ENCODE peak calls at places on chromosomes 7 and 10, in seven cellular contexts. X is left ventricle myocardium inferior; G is activated CD8-positive, alpha-beta T cell treated with anti-CD3 and anti-CD28 coated beads, Interleukin-2, amount 10 ng/mL, durations not matched to agents 7 days and 5 days; N is amniotic stem cell; H is A549; Q is GM04503; P is WTC11. C is an unnamed sample.

GRCh38 chr10:84138478-84139125 is 707 bp upstream of the GHITM start:
- DNase-seq in X (peak; percentile 19), G (peak; percentile 44), N (no peak), H (peak; percentile 58), Q (peak; percentile 3), P (no peak), C (no peak)

GRCh38 chr10:71621783-71622526 is 97.6 kb downstream of the C10orf105 start:
- DNase-seq in X (no peak), G (no peak), N (no peak), H (no peak), Q (no peak), P (no peak), C (peak; percentile 50)

GRCh38 chr10:71757450-71757918 is 15.8 kb downstream of the VSIR start:
- DNase-seq in X (no peak), G (no peak), N (no peak), H (no peak), Q (no peak), P (no peak), C (no peak)

GRCh38 chr10:117298219-117298618 is 57.3 kb downstream of the SLC18A2 start:
- DNase-seq in X (no peak), G (no peak), N (no peak), H (no peak), Q (no peak), P (no peak), C (no peak)

GRCh38 chr10:127964644-127965043 is 57.7 kb downstream of the PTPRE start:
- DNase-seq in X (no peak), G (no peak), N (no peak), H (no peak), Q (no peak), P (no peak), C (no peak)

GRCh38 chr7:18450021-18450420 is 45.5 kb upstream of the HDAC9 start:
- DNase-seq in X (no peak), G (no peak), N (no peak), H (no peak), Q (no peak), P (no peak), C (no peak)

GRCh38 chr7:17633099-17633498 is 307.2 kb downstream of the SNX13 start:
- DNase-seq in X (no peak), G (no peak), N (no peak), H (peak; percentile 78), Q (peak; percentile 73), P (no peak), C (peak; percentile 4)

GRCh38 chr10:133264455-133264854 is 12.2 kb downstream of the ADAM8 start:
- DNase-seq in X (no peak), G (peak; percentile 75), N (no peak), H (no peak), Q (no peak), P (no peak), C (no peak)

GRCh38 chr7:148230883-148231282 is 359.7 kb upstream of the C7orf33 start:
- DNase-seq in X (no peak), G (no peak), N (no peak), H (no peak), Q (no peak), P (no peak), C (no peak)

GRCh38 chr10:114073787-114074186 is 30.1 kb downstream of the ADRB1 start:
- DNase-seq in X (no peak), G (peak; percentile 75), N (no peak), H (no peak), Q (no peak), P (no peak), C (no peak)

GRCh38 chr7:135185471-135186260 is 15.2 kb upstream of the CYREN start:
- DNase-seq in X (no peak), G (no peak), N (no peak), H (no peak), Q (no peak), P (no peak), C (no peak)

GRCh38 chr10:615583-616152 is 73.8 kb downstream of the DIP2C start:
- DNase-seq in X (no peak), G (no peak), N (peak; percentile 63), H (no peak), Q (peak; percentile 84), P (no peak), C (no peak)

GRCh38 chr7:47394216-47394615 is 187.7 kb downstream of the TNS3 start:
- DNase-seq in X (no peak), G (no peak), N (no peak), H (no peak), Q (no peak), P (no peak), C (no peak)

GRCh38 chr10:52616420-52616764 is 156.2 kb downstream of the MBL2 start:
- DNase-seq in X (no peak), G (no peak), N (no peak), H (no peak), Q (no peak), P (no peak), C (no peak)

GRCh38 chr10:7251696-7252465 is 159.0 kb downstream of the SFMBT2 start:
- DNase-seq in X (peak; percentile 62), G (peak; percentile 42), N (no peak), H (no peak), Q (no peak), P (no peak), C (no peak)

GRCh38 chr10:100519321-100520051 is at the start of gene SEC31B:
- DNase-seq in X (peak; percentile 53), G (no peak), N (no peak), H (no peak), Q (no peak), P (peak; percentile 77), C (peak; percentile 44)

GRCh38 chr7:112420236-112420945 is 29.9 kb upstream of the IFRD1 start:
- DNase-seq in X (no peak), G (no peak), N (no peak), H (no peak), Q (no peak), P (no peak), C (no peak)

GRCh38 chr10:72276421-72277339 is 3.0 kb downstream of the DDIT4 start:
- DNase-seq in X (no peak), G (no peak), N (no peak), H (peak; percentile 89), Q (no peak), P (no peak), C (no peak)

GRCh38 chr7:19560111-19560883 is 148.5 kb downstream of the POLR1F start:
- DNase-seq in X (no peak), G (no peak), N (no peak), H (no peak), Q (peak; percentile 45), P (no peak), C (no peak)

GRCh38 chr7:20033621-20034200 is 183.5 kb downstream of the MACC1 start:
- DNase-seq in X (no peak), G (no peak), N (no peak), H (peak; percentile 5), Q (peak; percentile 99), P (no peak), C (no peak)